ENCODE peak calls at places on chromosomes 2 and 18, in ten cellular contexts. W is dorsolateral prefrontal cortex, M is RWPE2, L is upper lobe of left lung, Y is A673, X is A549, B is tibial nerve, K is kidney, V is heart left ventricle, G is mammary epithelial cell. Z is an unnamed sample.

GRCh38 chr18:25223899-25224607 is 127.9 kb downstream of the ZNF521 start:
- DNase-seq in W (no peak), M (no peak), L (no peak), Y (no peak), X (no peak), B (no peak), K (no peak), V (no peak), G (no peak), Z (no peak)

GRCh38 chr2:241859436-241860183 is 916 bp upstream of the PDCD1 start:
- DNase-seq in W (peak; percentile 38), M (no peak), L (peak; percentile 88), Y (peak; percentile 48), X (no peak), B (peak; percentile 42), K (peak; percentile 81), V (peak; percentile 67), G (no peak), Z (no peak)

GRCh38 chr2:103161456-103162289 is 399.8 kb downstream of the TMEM182 start:
- DNase-seq in W (peak; percentile 20), M (no peak), L (no peak), Y (peak; percentile 64), X (peak; percentile 41), B (no peak), K (no peak), V (no peak), G (peak; percentile 22), Z (peak; percentile 62)

GRCh38 chr18:44895176-44895798 is 214.6 kb downstream of the SETBP1 start:
- DNase-seq in W (no peak), M (no peak), L (no peak), Y (peak; percentile 67), X (peak; percentile 16), B (no peak), K (no peak), V (peak; percentile 43), G (peak; percentile 54), Z (peak; percentile 36)

GRCh38 chr18:9790261-9790660 is 82.2 kb downstream of the RAB31 start:
- DNase-seq in W (no peak), M (no peak), L (no peak), Y (no peak), X (no peak), B (no peak), K (no peak), V (no peak), G (no peak), Z (no peak)

GRCh38 chr2:17148298-17149228 is 369.7 kb downstream of the RAD51AP2 start:
- DNase-seq in W (no peak), M (no peak), L (no peak), Y (peak; percentile 30), X (no peak), B (no peak), K (no peak), V (no peak), G (peak; percentile 15), Z (no peak)

GRCh38 chr2:101153811-101154210 is 2.6 kb upstream of the TBC1D8 start:
- DNase-seq in W (no peak), M (no peak), L (no peak), Y (no peak), X (no peak), B (no peak), K (no peak), V (no peak), G (no peak), Z (no peak)

GRCh38 chr2:45840481-45840880 is 189.0 kb downstream of the PRKCE start:
- DNase-seq in W (no peak), M (no peak), L (peak; percentile 32), Y (no peak), X (no peak), B (no peak), K (no peak), V (no peak), G (no peak), Z (no peak)

GRCh38 chr2:102080451-102081054 is 62.0 kb upstream of the IL1R1 start:
- DNase-seq in W (no peak), M (no peak), L (no peak), Y (no peak), X (no peak), B (no peak), K (no peak), V (no peak), G (peak; percentile 72), Z (no peak)

GRCh38 chr18:31247574-31248199 is 70.3 kb upstream of the DSG1 start:
- DNase-seq in W (no peak), M (no peak), L (no peak), Y (no peak), X (no peak), B (no peak), K (no peak), V (no peak), G (peak; percentile 81), Z (peak; percentile 27)

GRCh38 chr18:57352761-57353136 is 392 bp downstream of the ST8SIA3 start:
- DNase-seq in W (peak; percentile 28), M (no peak), L (no peak), Y (no peak), X (no peak), B (no peak), K (no peak), V (no peak), G (no peak), Z (no peak)

GRCh38 chr18:57352271-57352701 is at the start of gene ST8SIA3:
- DNase-seq in W (peak; percentile 16), M (no peak), L (peak; percentile 55), Y (no peak), X (no peak), B (no peak), K (no peak), V (no peak), G (no peak), Z (no peak)

GRCh38 chr2:183124957-183125255 is 663 bp downstream of the NUP35 start:
- DNase-seq in W (no peak), M (no peak), L (no peak), Y (no peak), X (no peak), B (no peak), K (no peak), V (no peak), G (no peak), Z (no peak)

GRCh38 chr2:95699201-95699600 is 107.4 kb downstream of the TRIM43 start:
- DNase-seq in W (no peak), M (no peak), L (peak; percentile 30), Y (no peak), X (no peak), B (no peak), K (no peak), V (no peak), G (no peak), Z (no peak)

GRCh38 chr2:127197475-127198385 is 22.4 kb downstream of the CYP27C1 start:
- DNase-seq in W (no peak), M (peak; percentile 88), L (peak; percentile 86), Y (peak; percentile 89), X (peak; percentile 65), B (no peak), K (peak; percentile 85), V (no peak), G (no peak), Z (peak; percentile 73)

GRCh38 chr2:70190086-70190412 is 770 bp downstream of the C2orf42 start:
- DNase-seq in W (peak; percentile 19), M (no peak), L (no peak), Y (peak; percentile 63), X (no peak), B (no peak), K (no peak), V (no peak), G (no peak), Z (peak; percentile 14)

DNA sequence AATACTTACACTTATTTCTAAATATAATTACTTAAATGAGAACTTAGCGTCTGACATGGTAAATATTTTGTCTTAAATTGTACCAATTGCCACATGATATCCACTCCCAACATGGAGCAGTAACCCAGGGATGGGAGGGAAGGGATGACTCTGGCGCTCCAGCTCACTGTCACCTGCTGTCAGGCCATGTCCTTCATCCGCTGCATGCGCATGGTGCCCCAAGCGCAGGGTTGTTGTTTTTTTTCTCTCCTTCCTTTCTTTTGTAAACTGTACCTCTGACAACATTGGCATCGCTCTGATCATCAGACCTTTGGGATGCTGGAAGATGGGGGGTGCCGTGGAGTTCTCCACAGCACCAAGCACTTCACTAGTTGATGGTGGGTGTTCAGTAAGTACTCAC is 248.0 kb downstream of the GBX2 start:
- DNase-seq in W (no peak), M (no peak), L (no peak), Y (no peak), X (no peak), B (no peak), K (no peak), V (no peak), G (no peak), Z (no peak)
- H3K27ac ChIP-seq in W (no peak overlapping the region), M (no peak overlapping the region), L (no peak overlapping the region), Y (no peak overlapping the region), X (no peak overlapping the region), B (no peak overlapping the region), K (no peak overlapping the region), V (no peak overlapping the region), G (no peak overlapping the region), Z (no peak overlapping the region)

GRCh38 chr18:77478619-77479018 is 229.0 kb downstream of the GALR1 start:
- DNase-seq in W (no peak), M (no peak), L (no peak), Y (no peak), X (no peak), B (peak; percentile 23), K (no peak), V (peak; percentile 55), G (no peak), Z (peak; percentile 5)
- TF ChIP-seq CTCF in W (peak; percentile 25), M (no peak), L (peak; percentile 15), Y (no peak), X (no peak), B (peak; percentile 32), K (no peak), V (peak; percentile 32), G (no peak), Z (no peak)

DNA sequence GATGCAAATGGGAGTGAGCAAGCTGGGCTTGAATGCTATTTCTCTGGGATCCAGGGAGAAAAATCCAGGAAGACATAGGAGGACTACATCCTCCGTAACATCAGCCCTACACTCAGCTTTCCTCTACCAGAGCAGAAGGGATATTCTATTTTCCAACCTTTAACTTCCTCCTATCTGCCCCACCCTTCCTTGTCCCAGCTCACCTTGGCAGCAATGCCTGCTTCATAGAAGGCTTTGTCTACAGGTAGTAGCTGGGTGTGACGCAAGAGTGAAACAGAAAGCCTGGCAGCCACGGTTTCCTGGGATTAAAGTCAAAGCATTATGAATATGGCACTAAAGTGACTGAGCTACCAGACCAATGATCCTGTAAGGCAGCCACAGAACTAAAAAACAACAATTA is 3.9 kb downstream of the KRTCAP3 start:
- DNase-seq in W (no peak), M (no peak), L (no peak), Y (no peak), X (no peak), B (no peak), K (peak; percentile 76), V (no peak), G (peak; percentile 82), Z (peak; percentile 66)
- H3K27ac ChIP-seq in W (no peak overlapping the region), M (peak overlapping the region; percentile 54), L (peak overlapping the region; percentile 60), Y (no peak overlapping the region), X (no peak overlapping the region), B (no peak overlapping the region), K (no peak overlapping the region), V (no peak overlapping the region), G (peak overlapping the region; percentile 53), Z (peak overlapping the region; percentile 53)

DNA sequence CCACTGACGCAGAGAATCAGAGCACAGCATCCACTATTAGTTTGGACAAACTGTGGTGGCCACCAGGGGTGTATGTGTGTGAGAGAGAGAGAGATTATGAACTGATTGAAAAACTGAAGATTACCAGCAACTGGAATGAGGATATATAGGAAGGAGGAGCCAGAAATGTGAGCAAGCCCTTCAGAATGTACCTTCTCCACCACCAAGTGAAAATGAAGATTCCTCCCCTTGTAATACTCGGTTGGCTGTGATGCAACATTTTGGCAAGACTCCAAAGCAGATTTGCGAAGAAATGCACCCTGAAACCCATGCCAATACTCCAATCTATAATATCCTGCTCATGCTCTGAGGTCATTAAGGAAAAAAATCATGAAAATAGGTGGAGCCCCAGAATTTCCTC is 121.2 kb upstream of the SLC35G4 start:
- DNase-seq in W (no peak), M (peak; percentile 65), L (no peak), Y (no peak), X (no peak), B (no peak), K (no peak), V (no peak), G (peak; percentile 63), Z (peak; percentile 63)
- TF ChIP-seq CTCF in W (no peak), M (peak; percentile 11), L (no peak), Y (no peak), X (no peak), B (no peak), K (no peak), V (no peak), G (no peak), Z (no peak)